ENCODE peak calls at places on chromosomes 1 and 21, in seven cellular contexts. S is transverse colon, Q is prostate gland, P is stomach, X is suprapubic skin, E is endothelial cell of umbilical vein, G is spleen. B is an unnamed sample.
A peak's percentile ranks its signal among the peaks of the same experiment; 100 is the strongest.

GRCh38 chr1:10651793-10652192 is 144.7 kb downstream of the CASZ1 start:
- DNase-seq in S (no peak), Q (no peak), P (peak; percentile 60), X (no peak), E (no peak), G (no peak), B (no peak)

GRCh38 chr1:59747469-59748014 is 67.2 kb upstream of the HOOK1 start:
- DNase-seq in S (no peak), Q (no peak), P (no peak), X (no peak), E (peak; percentile 21), G (no peak), B (no peak)

GRCh38 chr1:161427733-161428516 is 60.2 kb upstream of the CFAP126 start:
- DNase-seq in S (no peak), Q (no peak), P (no peak), X (no peak), E (peak; percentile 25), G (no peak), B (peak; percentile 83)

GRCh38 chr1:229127301-229127700 is 143.6 kb upstream of the RAB4A start:
- DNase-seq in S (no peak), Q (no peak), P (peak; percentile 49), X (no peak), E (no peak), G (no peak), B (no peak)

GRCh38 chr1:204836856-204837255 is 33.8 kb upstream of the NFASC start:
- DNase-seq in S (no peak), Q (no peak), P (no peak), X (no peak), E (no peak), G (no peak), B (no peak)

GRCh38 chr1:87826639-87827345 is 498.1 kb downstream of the LMO4 start:
- DNase-seq in S (peak; percentile 34), Q (no peak), P (no peak), X (peak; percentile 62), E (peak; percentile 32), G (no peak), B (no peak)

GRCh38 chr1:3272321-3273045 is 182.0 kb upstream of the ARHGEF16 start:
- DNase-seq in S (no peak), Q (no peak), P (no peak), X (no peak), E (no peak), G (no peak), B (no peak)

GRCh38 chr1:27621067-27621920 is 13.7 kb downstream of the FGR start:
- DNase-seq in S (no peak), Q (no peak), P (peak; percentile 62), X (no peak), E (peak; percentile 49), G (no peak), B (no peak)

GRCh38 chr1:94418664-94419655 is 771 bp downstream of the ABCD3 start:
- DNase-seq in S (peak; percentile 50), Q (peak; percentile 59), P (peak; percentile 62), X (peak; percentile 74), E (peak; percentile 69), G (no peak), B (no peak)

GRCh38 chr1:89465201-89465600 is 59.4 kb upstream of the LRRC8B start:
- DNase-seq in S (no peak), Q (no peak), P (no peak), X (no peak), E (no peak), G (no peak), B (no peak)

GRCh38 chr1:203590559-203590958 is 36.1 kb upstream of the ATP2B4 start:
- DNase-seq in S (no peak), Q (no peak), P (no peak), X (no peak), E (no peak), G (no peak), B (no peak)

GRCh38 chr1:163056832-163057231 is 12.3 kb upstream of the RGS4 start:
- DNase-seq in S (no peak), Q (no peak), P (no peak), X (no peak), E (no peak), G (no peak), B (no peak)

GRCh38 chr1:14997646-14998276 is 155.8 kb upstream of the TMEM51 start:
- DNase-seq in S (no peak), Q (no peak), P (no peak), X (no peak), E (no peak), G (no peak), B (no peak)

GRCh38 chr1:222643603-222643936 is 25.7 kb downstream of the MIA3 start:
- DNase-seq in S (no peak), Q (no peak), P (no peak), X (no peak), E (no peak), G (no peak), B (peak; percentile 42)

GRCh38 chr21:28436286-28436932 is 556.3 kb downstream of the LTN1 start:
- DNase-seq in S (no peak), Q (no peak), P (no peak), X (no peak), E (peak; percentile 61), G (no peak), B (no peak)

GRCh38 chr1:94044891-94045290 is 76.1 kb downstream of the ABCA4 start:
- DNase-seq in S (no peak), Q (no peak), P (no peak), X (no peak), E (no peak), G (no peak), B (no peak)

GRCh38 chr1:95742591-95743089 is 508.6 kb downstream of the RWDD3 start:
- DNase-seq in S (no peak), Q (no peak), P (no peak), X (no peak), E (no peak), G (no peak), B (no peak)

GRCh38 chr1:94608142-94608851 is 66.7 kb upstream of the F3 start:
- DNase-seq in S (peak; percentile 57), Q (no peak), P (no peak), X (no peak), E (no peak), G (no peak), B (no peak)

GRCh38 chr1:156848461-156849150 is 10.3 kb downstream of the INSRR start:
- DNase-seq in S (peak; percentile 65), Q (peak; percentile 8), P (peak; percentile 73), X (no peak), E (no peak), G (peak; percentile 86), B (no peak)

GRCh38 chr1:177898377-177898648 is 71.5 kb downstream of the SEC16B start:
- DNase-seq in S (no peak), Q (no peak), P (no peak), X (no peak), E (no peak), G (no peak), B (no peak)

GRCh38 chr1:177891809-177892208 is 78.0 kb downstream of the SEC16B start:
- DNase-seq in S (no peak), Q (no peak), P (no peak), X (no peak), E (no peak), G (no peak), B (no peak)

GRCh38 chr1:177902151-177902765 is 67.6 kb downstream of the SEC16B start:
- DNase-seq in S (no peak), Q (no peak), P (no peak), X (no peak), E (no peak), G (no peak), B (no peak)

GRCh38 chr1:177897601-177898376 is 72.1 kb downstream of the SEC16B start:
- DNase-seq in S (peak; percentile 62), Q (no peak), P (no peak), X (no peak), E (no peak), G (no peak), B (no peak)
- H3K4me1 ChIP-seq in S (peaks cover 25% of the 10 kb centered on the region), Q (no peaks in the 10 kb centered on the region), P (peaks cover 5% of the 10 kb centered on the region), X (no peaks in the 10 kb centered on the region), E (no peaks in the 10 kb centered on the region), G (no peaks in the 10 kb centered on the region), B (no peaks in the 10 kb centered on the region)

GRCh38 chr1:167936930-167937708 is at the start of gene MPC2:
- DNase-seq in S (peak; percentile 73), Q (peak; percentile 83), P (peak; percentile 76), X (peak; percentile 80), E (peak; percentile 71), G (peak; percentile 94), B (peak; percentile 24)
- TF ChIP-seq POLR2AphosphoS5 in S (peak; percentile 39), Q (peak; percentile 77), P (no peak), X (no peak), E (no peak), G (no peak), B (no peak)

DNA sequence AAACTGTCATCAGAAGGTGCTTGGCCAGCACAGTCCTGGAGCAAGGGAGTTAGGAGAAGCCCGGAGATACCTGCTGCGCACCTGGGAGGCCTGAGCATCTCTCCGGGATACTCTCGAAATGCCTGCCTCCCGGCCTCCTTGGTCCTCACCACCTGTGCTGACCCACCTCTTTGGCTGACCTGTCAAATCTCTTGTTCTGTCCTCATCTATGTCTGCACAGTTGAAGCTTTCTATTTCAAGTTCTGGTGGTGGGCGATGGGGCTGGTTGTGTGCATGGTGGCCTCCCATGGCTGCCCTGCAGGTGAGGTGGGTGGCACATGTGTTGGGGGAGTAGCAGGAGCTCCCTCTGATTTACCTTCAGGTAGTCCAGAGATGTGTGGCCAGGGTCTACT is 52.5 kb downstream of the NENF start:
- DNase-seq in S (no peak), Q (no peak), P (no peak), X (peak; percentile 54), E (no peak), G (no peak), B (no peak)
- H3K4me1 ChIP-seq in S (peaks cover 13% of the 10 kb centered on the region), Q (no peaks in the 10 kb centered on the region), P (peaks cover 11% of the 10 kb centered on the region), X (peaks cover 15% of the 10 kb centered on the region), E (peaks cover 3% of the 10 kb centered on the region), G (no peaks in the 10 kb centered on the region), B (peaks cover 32% of the 10 kb centered on the region)

DNA sequence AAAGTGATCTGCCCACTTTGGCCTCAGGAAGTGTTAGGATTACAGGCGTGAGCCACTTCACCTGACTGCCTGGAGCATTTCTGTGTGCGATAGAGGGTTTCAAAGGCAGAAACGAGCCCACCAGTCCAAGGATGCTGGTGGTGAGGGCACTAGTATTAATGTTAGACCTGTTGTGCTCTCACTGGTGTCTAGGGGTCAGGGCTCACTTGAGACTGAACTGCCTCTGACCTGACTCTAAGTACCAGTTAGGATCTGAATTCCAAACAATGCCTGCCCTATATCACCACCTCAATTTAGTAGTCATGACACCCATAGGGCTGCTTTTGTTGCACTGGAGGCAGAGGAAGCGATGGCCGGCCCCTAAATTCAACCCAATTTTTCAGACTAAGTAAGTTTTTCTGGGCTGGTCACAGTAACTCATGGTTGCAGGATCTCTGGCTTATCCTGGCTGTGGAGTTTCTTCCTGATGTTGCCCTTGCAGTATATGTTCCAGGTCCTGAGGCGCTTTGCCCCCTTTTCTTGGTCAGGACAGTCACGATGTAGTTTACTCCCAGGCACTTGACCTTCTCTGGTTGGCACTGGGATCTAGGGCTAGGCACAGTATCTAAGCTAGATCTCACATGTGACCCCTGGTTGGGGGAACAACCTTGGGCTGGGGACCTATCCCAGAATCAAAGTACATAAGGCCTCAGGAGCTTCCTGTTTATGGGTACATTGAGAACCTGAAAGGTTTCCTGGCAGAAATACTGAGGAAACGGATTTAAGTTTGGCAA is 4.5 kb downstream of the CCDC17 start:
- DNase-seq in S (no peak), Q (no peak), P (no peak), X (no peak), E (peak; percentile 31), G (no peak), B (no peak)
- TF ChIP-seq POLR2AphosphoS5 in S (no peak), Q (peak; percentile 53), P (no peak), X (no peak), E (no peak), G (no peak), B (no peak)

GRCh38 chr21:45309069-45309521 is 21.4 kb upstream of the POFUT2 start:
- DNase-seq in S (peak; percentile 70), Q (no peak), P (peak; percentile 47), X (peak; percentile 76), E (peak; percentile 89), G (peak; percentile 86), B (no peak)
- H3K4me1 ChIP-seq in S (peaks cover 24% of the 10 kb centered on the region), Q (no peaks in the 10 kb centered on the region), P (peaks cover 23% of the 10 kb centered on the region), X (peaks cover 37% of the 10 kb centered on the region), E (peaks cover 18% of the 10 kb centered on the region), G (peaks cover 48% of the 10 kb centered on the region), B (peaks cover 26% of the 10 kb centered on the region)